ENCODE peak calls at places on chromosomes 13 and 19, in eight cellular contexts. One of them, this sample, is unnamed.

GRCh38 chr13:97648171-97648880 is 214.4 kb downstream of the RAP2A start:
- DNase-seq in stimulated activated CD4-positive, alpha-beta T cell treated with anti-CD3 and anti-CD28 coated beads, Interleukin-2, amount 100 ng/mL, for 48 hours: no peak
- DNase-seq in activated naive CD4-positive, alpha-beta T cell treated with anti-CD3 and anti-CD28 coated beads for 36 hours: no peak
- DNase-seq in stimulated activated naive CD8-positive, alpha-beta T cell treated with anti-CD3 and anti-CD28 coated beads, Interleukin-15, amount 100 ng/mL, for 72 hours: no peak
- DNase-seq in stimulated activated CD8-positive, alpha-beta memory T cell treated with anti-CD3 and anti-CD28 coated beads, Interleukin-7, amount 100 ng/mL, for 1 hour: no peak
- DNase-seq in mucosa of gallbladder: no peak
- DNase-seq in LoVo: no peak
- DNase-seq in neuronal stem cell: no peak
- DNase-seq in this sample: no peak

GRCh38 chr19:53810187-53810546 is 13.9 kb downstream of the NLRP12 start:
- DNase-seq in stimulated activated CD4-positive, alpha-beta T cell treated with anti-CD3 and anti-CD28 coated beads, Interleukin-2, amount 100 ng/mL, for 48 hours: no peak
- DNase-seq in activated naive CD4-positive, alpha-beta T cell treated with anti-CD3 and anti-CD28 coated beads for 36 hours: no peak
- DNase-seq in stimulated activated naive CD8-positive, alpha-beta T cell treated with anti-CD3 and anti-CD28 coated beads, Interleukin-15, amount 100 ng/mL, for 72 hours: no peak
- DNase-seq in stimulated activated CD8-positive, alpha-beta memory T cell treated with anti-CD3 and anti-CD28 coated beads, Interleukin-7, amount 100 ng/mL, for 1 hour: no peak
- DNase-seq in mucosa of gallbladder: no peak
- DNase-seq in LoVo: no peak
- DNase-seq in neuronal stem cell: no peak
- DNase-seq in this sample: no peak

GRCh38 chr19:7744871-7745270 is 2.5 kb downstream of the CD209 start:
- DNase-seq in stimulated activated CD4-positive, alpha-beta T cell treated with anti-CD3 and anti-CD28 coated beads, Interleukin-2, amount 100 ng/mL, for 48 hours: no peak
- DNase-seq in activated naive CD4-positive, alpha-beta T cell treated with anti-CD3 and anti-CD28 coated beads for 36 hours: no peak
- DNase-seq in stimulated activated naive CD8-positive, alpha-beta T cell treated with anti-CD3 and anti-CD28 coated beads, Interleukin-15, amount 100 ng/mL, for 72 hours: no peak
- DNase-seq in stimulated activated CD8-positive, alpha-beta memory T cell treated with anti-CD3 and anti-CD28 coated beads, Interleukin-7, amount 100 ng/mL, for 1 hour: no peak
- DNase-seq in mucosa of gallbladder: no peak
- DNase-seq in LoVo: no peak
- DNase-seq in neuronal stem cell: no peak
- DNase-seq in this sample: no peak

GRCh38 chr13:74550039-74550438 is 415.8 kb upstream of the KLF12 start:
- DNase-seq in stimulated activated CD4-positive, alpha-beta T cell treated with anti-CD3 and anti-CD28 coated beads, Interleukin-2, amount 100 ng/mL, for 48 hours: no peak
- DNase-seq in activated naive CD4-positive, alpha-beta T cell treated with anti-CD3 and anti-CD28 coated beads for 36 hours: no peak
- DNase-seq in stimulated activated naive CD8-positive, alpha-beta T cell treated with anti-CD3 and anti-CD28 coated beads, Interleukin-15, amount 100 ng/mL, for 72 hours: no peak
- DNase-seq in stimulated activated CD8-positive, alpha-beta memory T cell treated with anti-CD3 and anti-CD28 coated beads, Interleukin-7, amount 100 ng/mL, for 1 hour: no peak
- DNase-seq in mucosa of gallbladder: no peak
- DNase-seq in LoVo: no peak
- DNase-seq in neuronal stem cell: no peak
- DNase-seq in this sample: no peak

GRCh38 chr13:52892925-52893324 is 44.5 kb upstream of the PCDH8 start:
- DNase-seq in stimulated activated CD4-positive, alpha-beta T cell treated with anti-CD3 and anti-CD28 coated beads, Interleukin-2, amount 100 ng/mL, for 48 hours: no peak
- DNase-seq in activated naive CD4-positive, alpha-beta T cell treated with anti-CD3 and anti-CD28 coated beads for 36 hours: no peak
- DNase-seq in stimulated activated naive CD8-positive, alpha-beta T cell treated with anti-CD3 and anti-CD28 coated beads, Interleukin-15, amount 100 ng/mL, for 72 hours: no peak
- DNase-seq in stimulated activated CD8-positive, alpha-beta memory T cell treated with anti-CD3 and anti-CD28 coated beads, Interleukin-7, amount 100 ng/mL, for 1 hour: no peak
- DNase-seq in mucosa of gallbladder: no peak
- DNase-seq in LoVo: no peak
- DNase-seq in neuronal stem cell: no peak
- DNase-seq in this sample: no peak

GRCh38 chr19:1017115-1017905 is 3.6 kb downstream of the TMEM259 start:
- DNase-seq in stimulated activated CD4-positive, alpha-beta T cell treated with anti-CD3 and anti-CD28 coated beads, Interleukin-2, amount 100 ng/mL, for 48 hours: no peak
- DNase-seq in activated naive CD4-positive, alpha-beta T cell treated with anti-CD3 and anti-CD28 coated beads for 36 hours: no peak
- DNase-seq in stimulated activated naive CD8-positive, alpha-beta T cell treated with anti-CD3 and anti-CD28 coated beads, Interleukin-15, amount 100 ng/mL, for 72 hours: no peak
- DNase-seq in stimulated activated CD8-positive, alpha-beta memory T cell treated with anti-CD3 and anti-CD28 coated beads, Interleukin-7, amount 100 ng/mL, for 1 hour: no peak
- DNase-seq in mucosa of gallbladder: no peak
- DNase-seq in LoVo: no peak
- DNase-seq in neuronal stem cell: no peak
- DNase-seq in this sample: no peak

GRCh38 chr19:45079063-45079910 is at the start of gene GEMIN7:
- DNase-seq in stimulated activated CD4-positive, alpha-beta T cell treated with anti-CD3 and anti-CD28 coated beads, Interleukin-2, amount 100 ng/mL, for 48 hours: peak
- DNase-seq in activated naive CD4-positive, alpha-beta T cell treated with anti-CD3 and anti-CD28 coated beads for 36 hours: peak
- DNase-seq in stimulated activated naive CD8-positive, alpha-beta T cell treated with anti-CD3 and anti-CD28 coated beads, Interleukin-15, amount 100 ng/mL, for 72 hours: peak
- DNase-seq in stimulated activated CD8-positive, alpha-beta memory T cell treated with anti-CD3 and anti-CD28 coated beads, Interleukin-7, amount 100 ng/mL, for 1 hour: peak
- DNase-seq in mucosa of gallbladder: peak
- DNase-seq in LoVo: peak
- DNase-seq in neuronal stem cell: peak
- DNase-seq in this sample: peak

GRCh38 chr13:33348366-33348765 is 62.8 kb upstream of the STARD13 start:
- DNase-seq in stimulated activated CD4-positive, alpha-beta T cell treated with anti-CD3 and anti-CD28 coated beads, Interleukin-2, amount 100 ng/mL, for 48 hours: no peak
- DNase-seq in activated naive CD4-positive, alpha-beta T cell treated with anti-CD3 and anti-CD28 coated beads for 36 hours: no peak
- DNase-seq in stimulated activated naive CD8-positive, alpha-beta T cell treated with anti-CD3 and anti-CD28 coated beads, Interleukin-15, amount 100 ng/mL, for 72 hours: no peak
- DNase-seq in stimulated activated CD8-positive, alpha-beta memory T cell treated with anti-CD3 and anti-CD28 coated beads, Interleukin-7, amount 100 ng/mL, for 1 hour: no peak
- DNase-seq in mucosa of gallbladder: no peak
- DNase-seq in LoVo: no peak
- DNase-seq in neuronal stem cell: no peak
- DNase-seq in this sample: no peak

GRCh38 chr19:47021536-47022139 is 2.0 kb downstream of the NPAS1 start:
- DNase-seq in stimulated activated CD4-positive, alpha-beta T cell treated with anti-CD3 and anti-CD28 coated beads, Interleukin-2, amount 100 ng/mL, for 48 hours: no peak
- DNase-seq in activated naive CD4-positive, alpha-beta T cell treated with anti-CD3 and anti-CD28 coated beads for 36 hours: no peak
- DNase-seq in stimulated activated naive CD8-positive, alpha-beta T cell treated with anti-CD3 and anti-CD28 coated beads, Interleukin-15, amount 100 ng/mL, for 72 hours: no peak
- DNase-seq in stimulated activated CD8-positive, alpha-beta memory T cell treated with anti-CD3 and anti-CD28 coated beads, Interleukin-7, amount 100 ng/mL, for 1 hour: no peak
- DNase-seq in mucosa of gallbladder: no peak
- DNase-seq in LoVo: no peak
- DNase-seq in neuronal stem cell: no peak
- DNase-seq in this sample: no peak

GRCh38 chr13:93635687-93636086 is 409.1 kb downstream of the GPC6 start:
- DNase-seq in stimulated activated CD4-positive, alpha-beta T cell treated with anti-CD3 and anti-CD28 coated beads, Interleukin-2, amount 100 ng/mL, for 48 hours: no peak
- DNase-seq in activated naive CD4-positive, alpha-beta T cell treated with anti-CD3 and anti-CD28 coated beads for 36 hours: no peak
- DNase-seq in stimulated activated naive CD8-positive, alpha-beta T cell treated with anti-CD3 and anti-CD28 coated beads, Interleukin-15, amount 100 ng/mL, for 72 hours: no peak
- DNase-seq in stimulated activated CD8-positive, alpha-beta memory T cell treated with anti-CD3 and anti-CD28 coated beads, Interleukin-7, amount 100 ng/mL, for 1 hour: no peak
- DNase-seq in mucosa of gallbladder: no peak
- DNase-seq in LoVo: no peak
- DNase-seq in neuronal stem cell: no peak
- DNase-seq in this sample: no peak

GRCh38 chr13:73939071-73939380 is 195.2 kb downstream of the KLF12 start:
- DNase-seq in stimulated activated CD4-positive, alpha-beta T cell treated with anti-CD3 and anti-CD28 coated beads, Interleukin-2, amount 100 ng/mL, for 48 hours: no peak
- DNase-seq in activated naive CD4-positive, alpha-beta T cell treated with anti-CD3 and anti-CD28 coated beads for 36 hours: no peak
- DNase-seq in stimulated activated naive CD8-positive, alpha-beta T cell treated with anti-CD3 and anti-CD28 coated beads, Interleukin-15, amount 100 ng/mL, for 72 hours: no peak
- DNase-seq in stimulated activated CD8-positive, alpha-beta memory T cell treated with anti-CD3 and anti-CD28 coated beads, Interleukin-7, amount 100 ng/mL, for 1 hour: no peak
- DNase-seq in mucosa of gallbladder: no peak
- DNase-seq in LoVo: no peak
- DNase-seq in neuronal stem cell: no peak
- DNase-seq in this sample: no peak

GRCh38 chr13:104737713-104738112 is 1671.5 kb upstream of the SLC10A2 start:
- DNase-seq in stimulated activated CD4-positive, alpha-beta T cell treated with anti-CD3 and anti-CD28 coated beads, Interleukin-2, amount 100 ng/mL, for 48 hours: no peak
- DNase-seq in activated naive CD4-positive, alpha-beta T cell treated with anti-CD3 and anti-CD28 coated beads for 36 hours: no peak
- DNase-seq in stimulated activated naive CD8-positive, alpha-beta T cell treated with anti-CD3 and anti-CD28 coated beads, Interleukin-15, amount 100 ng/mL, for 72 hours: no peak
- DNase-seq in stimulated activated CD8-positive, alpha-beta memory T cell treated with anti-CD3 and anti-CD28 coated beads, Interleukin-7, amount 100 ng/mL, for 1 hour: no peak
- DNase-seq in mucosa of gallbladder: no peak
- DNase-seq in LoVo: no peak
- DNase-seq in neuronal stem cell: no peak
- DNase-seq in this sample: no peak

GRCh38 chr19:310781-311496 is 19.7 kb upstream of the PLPP2 start:
- DNase-seq in stimulated activated CD4-positive, alpha-beta T cell treated with anti-CD3 and anti-CD28 coated beads, Interleukin-2, amount 100 ng/mL, for 48 hours: no peak
- DNase-seq in activated naive CD4-positive, alpha-beta T cell treated with anti-CD3 and anti-CD28 coated beads for 36 hours: no peak
- DNase-seq in stimulated activated naive CD8-positive, alpha-beta T cell treated with anti-CD3 and anti-CD28 coated beads, Interleukin-15, amount 100 ng/mL, for 72 hours: no peak
- DNase-seq in stimulated activated CD8-positive, alpha-beta memory T cell treated with anti-CD3 and anti-CD28 coated beads, Interleukin-7, amount 100 ng/mL, for 1 hour: no peak
- DNase-seq in mucosa of gallbladder: no peak
- DNase-seq in LoVo: no peak
- DNase-seq in neuronal stem cell: no peak
- DNase-seq in this sample: no peak

GRCh38 chr13:41554180-41554579 is 96.8 kb downstream of the RGCC start:
- DNase-seq in stimulated activated CD4-positive, alpha-beta T cell treated with anti-CD3 and anti-CD28 coated beads, Interleukin-2, amount 100 ng/mL, for 48 hours: no peak
- DNase-seq in activated naive CD4-positive, alpha-beta T cell treated with anti-CD3 and anti-CD28 coated beads for 36 hours: no peak
- DNase-seq in stimulated activated naive CD8-positive, alpha-beta T cell treated with anti-CD3 and anti-CD28 coated beads, Interleukin-15, amount 100 ng/mL, for 72 hours: no peak
- DNase-seq in stimulated activated CD8-positive, alpha-beta memory T cell treated with anti-CD3 and anti-CD28 coated beads, Interleukin-7, amount 100 ng/mL, for 1 hour: no peak
- DNase-seq in mucosa of gallbladder: no peak
- DNase-seq in LoVo: no peak
- DNase-seq in neuronal stem cell: no peak
- DNase-seq in this sample: no peak

GRCh38 chr13:93915269-93915809 is 564.1 kb downstream of the DCT start:
- DNase-seq in stimulated activated CD4-positive, alpha-beta T cell treated with anti-CD3 and anti-CD28 coated beads, Interleukin-2, amount 100 ng/mL, for 48 hours: no peak
- DNase-seq in activated naive CD4-positive, alpha-beta T cell treated with anti-CD3 and anti-CD28 coated beads for 36 hours: no peak
- DNase-seq in stimulated activated naive CD8-positive, alpha-beta T cell treated with anti-CD3 and anti-CD28 coated beads, Interleukin-15, amount 100 ng/mL, for 72 hours: no peak
- DNase-seq in stimulated activated CD8-positive, alpha-beta memory T cell treated with anti-CD3 and anti-CD28 coated beads, Interleukin-7, amount 100 ng/mL, for 1 hour: no peak
- DNase-seq in mucosa of gallbladder: no peak
- DNase-seq in LoVo: no peak
- DNase-seq in neuronal stem cell: no peak
- DNase-seq in this sample: no peak

GRCh38 chr13:114131581-114132418 is 623 bp downstream of the RASA3 start:
- DNase-seq in stimulated activated CD4-positive, alpha-beta T cell treated with anti-CD3 and anti-CD28 coated beads, Interleukin-2, amount 100 ng/mL, for 48 hours: no peak
- DNase-seq in activated naive CD4-positive, alpha-beta T cell treated with anti-CD3 and anti-CD28 coated beads for 36 hours: no peak
- DNase-seq in stimulated activated naive CD8-positive, alpha-beta T cell treated with anti-CD3 and anti-CD28 coated beads, Interleukin-15, amount 100 ng/mL, for 72 hours: peak
- DNase-seq in stimulated activated CD8-positive, alpha-beta memory T cell treated with anti-CD3 and anti-CD28 coated beads, Interleukin-7, amount 100 ng/mL, for 1 hour: no peak
- DNase-seq in mucosa of gallbladder: no peak
- DNase-seq in LoVo: no peak
- DNase-seq in neuronal stem cell: no peak
- DNase-seq in this sample: no peak

GRCh38 chr19:4108767-4109625 is 14.9 kb downstream of the MAP2K2 start:
- DNase-seq in stimulated activated CD4-positive, alpha-beta T cell treated with anti-CD3 and anti-CD28 coated beads, Interleukin-2, amount 100 ng/mL, for 48 hours: peak
- DNase-seq in activated naive CD4-positive, alpha-beta T cell treated with anti-CD3 and anti-CD28 coated beads for 36 hours: peak
- DNase-seq in stimulated activated naive CD8-positive, alpha-beta T cell treated with anti-CD3 and anti-CD28 coated beads, Interleukin-15, amount 100 ng/mL, for 72 hours: peak
- DNase-seq in stimulated activated CD8-positive, alpha-beta memory T cell treated with anti-CD3 and anti-CD28 coated beads, Interleukin-7, amount 100 ng/mL, for 1 hour: peak
- DNase-seq in mucosa of gallbladder: no peak
- DNase-seq in LoVo: no peak
- DNase-seq in neuronal stem cell: no peak
- DNase-seq in this sample: no peak

GRCh38 chr19:5782945-5783919 is 1.3 kb downstream of the PRR22 start:
- DNase-seq in stimulated activated CD4-positive, alpha-beta T cell treated with anti-CD3 and anti-CD28 coated beads, Interleukin-2, amount 100 ng/mL, for 48 hours: no peak
- DNase-seq in activated naive CD4-positive, alpha-beta T cell treated with anti-CD3 and anti-CD28 coated beads for 36 hours: no peak
- DNase-seq in stimulated activated naive CD8-positive, alpha-beta T cell treated with anti-CD3 and anti-CD28 coated beads, Interleukin-15, amount 100 ng/mL, for 72 hours: no peak
- DNase-seq in stimulated activated CD8-positive, alpha-beta memory T cell treated with anti-CD3 and anti-CD28 coated beads, Interleukin-7, amount 100 ng/mL, for 1 hour: no peak
- DNase-seq in mucosa of gallbladder: no peak
- DNase-seq in LoVo: no peak
- DNase-seq in neuronal stem cell: no peak
- DNase-seq in this sample: no peak

GRCh38 chr19:34244611-34245299 is 9.6 kb upstream of the GARRE1 start:
- DNase-seq in stimulated activated CD4-positive, alpha-beta T cell treated with anti-CD3 and anti-CD28 coated beads, Interleukin-2, amount 100 ng/mL, for 48 hours: no peak
- DNase-seq in activated naive CD4-positive, alpha-beta T cell treated with anti-CD3 and anti-CD28 coated beads for 36 hours: no peak
- DNase-seq in stimulated activated naive CD8-positive, alpha-beta T cell treated with anti-CD3 and anti-CD28 coated beads, Interleukin-15, amount 100 ng/mL, for 72 hours: no peak
- DNase-seq in stimulated activated CD8-positive, alpha-beta memory T cell treated with anti-CD3 and anti-CD28 coated beads, Interleukin-7, amount 100 ng/mL, for 1 hour: no peak
- DNase-seq in mucosa of gallbladder: no peak
- DNase-seq in LoVo: no peak
- DNase-seq in neuronal stem cell: no peak
- DNase-seq in this sample: no peak

GRCh38 chr19:401836-402535 is 7.0 kb downstream of the C2CD4C start:
- DNase-seq in stimulated activated CD4-positive, alpha-beta T cell treated with anti-CD3 and anti-CD28 coated beads, Interleukin-2, amount 100 ng/mL, for 48 hours: no peak
- DNase-seq in activated naive CD4-positive, alpha-beta T cell treated with anti-CD3 and anti-CD28 coated beads for 36 hours: no peak
- DNase-seq in stimulated activated naive CD8-positive, alpha-beta T cell treated with anti-CD3 and anti-CD28 coated beads, Interleukin-15, amount 100 ng/mL, for 72 hours: no peak
- DNase-seq in stimulated activated CD8-positive, alpha-beta memory T cell treated with anti-CD3 and anti-CD28 coated beads, Interleukin-7, amount 100 ng/mL, for 1 hour: no peak
- DNase-seq in mucosa of gallbladder: no peak
- DNase-seq in LoVo: no peak
- DNase-seq in neuronal stem cell: no peak
- DNase-seq in this sample: no peak

GRCh38 chr19:38977445-38978314 is 2.1 kb upstream of the FBXO17 start:
- DNase-seq in stimulated activated CD4-positive, alpha-beta T cell treated with anti-CD3 and anti-CD28 coated beads, Interleukin-2, amount 100 ng/mL, for 48 hours: peak
- DNase-seq in activated naive CD4-positive, alpha-beta T cell treated with anti-CD3 and anti-CD28 coated beads for 36 hours: peak
- DNase-seq in stimulated activated naive CD8-positive, alpha-beta T cell treated with anti-CD3 and anti-CD28 coated beads, Interleukin-15, amount 100 ng/mL, for 72 hours: peak
- DNase-seq in stimulated activated CD8-positive, alpha-beta memory T cell treated with anti-CD3 and anti-CD28 coated beads, Interleukin-7, amount 100 ng/mL, for 1 hour: no peak
- DNase-seq in mucosa of gallbladder: no peak
- DNase-seq in LoVo: no peak
- DNase-seq in neuronal stem cell: no peak
- DNase-seq in this sample: no peak

This sample was measured in HCT116.